ENCODE peak calls at places on chromosomes 3 and 15, in four cellular contexts. J is HT-29, V is KBM-7, L is AG09319. Y is an unnamed sample.
A peak's percentile ranks its signal among the peaks of the same experiment; 100 is the strongest.

GRCh38 chr3:27900316-27900715 is 178.2 kb upstream of the EOMES start:
- DNase-seq in J (no peak), V (no peak), L (no peak), Y (no peak)

GRCh38 chr3:144491333-144491732 is 519.7 kb downstream of the DIPK2A start:
- DNase-seq in J (no peak), V (no peak), L (no peak), Y (no peak)

GRCh38 chr3:152352559-152352958 is 83.8 kb downstream of the MBNL1 start:
- DNase-seq in J (no peak), V (no peak), L (no peak), Y (no peak)

GRCh38 chr3:66253790-66254620 is 33.2 kb downstream of the SLC25A26 start:
- DNase-seq in J (peak; percentile 56), V (peak; percentile 54), L (peak; percentile 12), Y (peak; percentile 26)

GRCh38 chr3:122307987-122308386 is 17.1 kb upstream of the CSTA start:
- DNase-seq in J (no peak), V (no peak), L (no peak), Y (no peak)

GRCh38 chr15:42010434-42010833 is 10.4 kb downstream of the PLA2G4E start:
- DNase-seq in J (no peak), V (no peak), L (no peak), Y (no peak)

GRCh38 chr3:188284455-188285212 is 130.7 kb downstream of the LPP start:
- DNase-seq in J (no peak), V (no peak), L (no peak), Y (no peak)

GRCh38 chr3:141039573-141039972 is 11.6 kb upstream of the SPSB4 start:
- DNase-seq in J (no peak), V (no peak), L (no peak), Y (no peak)

GRCh38 chr3:89059201-89059600 is 48.2 kb upstream of the EPHA3 start:
- DNase-seq in J (no peak), V (no peak), L (no peak), Y (no peak)